ENCODE peak calls at places on chromosomes 7 and 10, in eight cellular contexts. J, U, V, Q, F, T, B and H are unnamed samples.

GRCh38 chr10:110221721-110222261 is 14.4 kb downstream of the MXI1 start:
- DNase-seq in J (peak), U (peak), V (peak), Q (peak), F (peak), T (peak), B (peak), H (no peak)

GRCh38 chr7:42699415-42700178 is 212.3 kb downstream of the C7orf25 start:
- DNase-seq in J (no peak), U (no peak), V (no peak), Q (no peak), F (no peak), T (no peak), B (no peak), H (no peak)

GRCh38 chr7:120273476-120273975 is 551 bp downstream of the KCND2 start:
- DNase-seq in J (peak), U (peak), V (no peak), Q (peak), F (peak), T (peak), B (peak), H (peak)

GRCh38 chr10:109892885-109893284 is 30.4 kb downstream of the XPNPEP1 start:
- DNase-seq in J (no peak), U (no peak), V (no peak), Q (no peak), F (no peak), T (no peak), B (no peak), H (no peak)

GRCh38 chr7:82745117-82745516 is 301.5 kb upstream of the CACNA2D1 start:
- DNase-seq in J (no peak), U (no peak), V (no peak), Q (no peak), F (no peak), T (no peak), B (no peak), H (no peak)

GRCh38 chr10:100528885-100529472 is 692 bp downstream of the NDUFB8 start:
- DNase-seq in J (no peak), U (no peak), V (no peak), Q (no peak), F (no peak), T (no peak), B (no peak), H (no peak)

GRCh38 chr7:38178695-38179344 is 775 bp downstream of the STARD3NL start:
- DNase-seq in J (no peak), U (no peak), V (no peak), Q (peak), F (no peak), T (peak), B (no peak), H (no peak)

GRCh38 chr7:72546586-72546985 is 134.4 kb upstream of the CALN1 start:
- DNase-seq in J (no peak), U (no peak), V (no peak), Q (no peak), F (no peak), T (no peak), B (no peak), H (no peak)

GRCh38 chr10:131822694-131823245 is 78.0 kb upstream of the PPP2R2D start:
- DNase-seq in J (no peak), U (no peak), V (no peak), Q (no peak), F (no peak), T (no peak), B (no peak), H (no peak)

GRCh38 chr7:1669954-1670893 is at the start of gene ELFN1:
- DNase-seq in J (no peak), U (peak), V (peak), Q (no peak), F (no peak), T (no peak), B (no peak), H (no peak)

GRCh38 chr10:62916157-62916603 is 100.0 kb upstream of the EGR2 start:
- DNase-seq in J (no peak), U (no peak), V (no peak), Q (peak), F (no peak), T (peak), B (peak), H (peak)

GRCh38 chr10:119377905-119378736 is 164.4 kb downstream of the RGS10 start:
- DNase-seq in J (no peak), U (no peak), V (no peak), Q (no peak), F (peak), T (no peak), B (no peak), H (no peak)

GRCh38 chr7:33039257-33039904 is 23.2 kb downstream of the NT5C3A start:
- DNase-seq in J (no peak), U (no peak), V (no peak), Q (no peak), F (no peak), T (no peak), B (peak), H (no peak)

GRCh38 chr10:58627392-58627791 is 114.7 kb downstream of the BICC1 start:
- DNase-seq in J (no peak), U (no peak), V (no peak), Q (no peak), F (no peak), T (no peak), B (no peak), H (no peak)

GRCh38 chr10:127370601-127371000 is 174.2 kb upstream of the INSYN2A start:
- DNase-seq in J (no peak), U (no peak), V (no peak), Q (no peak), F (no peak), T (no peak), B (no peak), H (no peak)

GRCh38 chr7:155322530-155322929 is 24.9 kb downstream of the INSIG1 start:
- DNase-seq in J (no peak), U (no peak), V (no peak), Q (no peak), F (no peak), T (no peak), B (no peak), H (peak)

GRCh38 chr10:131102147-131102546 is 209.4 kb downstream of the TCERG1L start:
- DNase-seq in J (no peak), U (no peak), V (no peak), Q (no peak), F (no peak), T (no peak), B (no peak), H (no peak)

GRCh38 chr7:21898265-21898930 is 47.3 kb downstream of the CDCA7L start:
- DNase-seq in J (no peak), U (no peak), V (no peak), Q (no peak), F (no peak), T (no peak), B (no peak), H (no peak)

GRCh38 chr7:116543664-116544063 is 18.8 kb downstream of the CAV1 start:
- DNase-seq in J (no peak), U (no peak), V (no peak), Q (peak), F (no peak), T (no peak), B (no peak), H (peak)

GRCh38 chr7:61576-62360 is 130.6 kb upstream of the FAM20C start:
- DNase-seq in J (no peak), U (no peak), V (no peak), Q (no peak), F (no peak), T (no peak), B (no peak), H (no peak)

GRCh38 chr7:89775459-89775858 is 378.8 kb upstream of the STEAP1 start:
- DNase-seq in J (no peak), U (no peak), V (no peak), Q (no peak), F (no peak), T (no peak), B (no peak), H (no peak)

GRCh38 chr10:28139138-28139537 is 140.3 kb upstream of the ODAD2 start:
- DNase-seq in J (no peak), U (no peak), V (no peak), Q (peak), F (no peak), T (no peak), B (no peak), H (peak)

GRCh38 chr10:17428616-17429097 is 25.7 kb downstream of the ST8SIA6 start:
- DNase-seq in J (no peak), U (no peak), V (no peak), Q (no peak), F (no peak), T (no peak), B (no peak), H (no peak)

GRCh38 chr10:15651175-15651574 is 68.5 kb downstream of the ITGA8 start:
- DNase-seq in J (no peak), U (no peak), V (no peak), Q (no peak), F (no peak), T (no peak), B (no peak), H (no peak)

GRCh38 chr10:125023862-125024495 is 82.1 kb downstream of the ZRANB1 start:
- DNase-seq in J (peak), U (no peak), V (no peak), Q (no peak), F (peak), T (no peak), B (no peak), H (no peak)

GRCh38 chr10:100881552-100882250 is 31.1 kb upstream of the SLF2 start:
- DNase-seq in J (peak), U (no peak), V (no peak), Q (no peak), F (no peak), T (no peak), B (no peak), H (no peak)

GRCh38 chr7:24381919-24382505 is 98.0 kb downstream of the NPY start:
- DNase-seq in J (peak), U (no peak), V (no peak), Q (peak), F (no peak), T (no peak), B (peak), H (peak)

GRCh38 chr10:94180576-94180975 is 182.2 kb downstream of the NOC3L start:
- DNase-seq in J (no peak), U (no peak), V (no peak), Q (no peak), F (no peak), T (no peak), B (no peak), H (no peak)

GRCh38 chr10:49645417-49646255 is 31.8 kb downstream of the CHAT start:
- DNase-seq in J (no peak), U (no peak), V (peak), Q (no peak), F (no peak), T (no peak), B (no peak), H (no peak)

GRCh38 chr10:43667317-43667731 is 18.6 kb upstream of the ZNF32 start:
- DNase-seq in J (no peak), U (peak), V (no peak), Q (no peak), F (no peak), T (no peak), B (no peak), H (no peak)

GRCh38 chr10:46524471-46525176 is 31.8 kb downstream of the GPRIN2 start:
- DNase-seq in J (no peak), U (no peak), V (peak), Q (peak), F (peak), T (peak), B (peak), H (peak)

GRCh38 chr7:75534727-75535307 is 42.7 kb downstream of the SPDYE5 start:
- DNase-seq in J (no peak), U (no peak), V (no peak), Q (peak), F (no peak), T (no peak), B (no peak), H (peak)

GRCh38 chr10:11225935-11226334 is 208.3 kb downstream of the CELF2 start:
- DNase-seq in J (no peak), U (no peak), V (no peak), Q (no peak), F (no peak), T (peak), B (no peak), H (no peak)

GRCh38 chr10:88042162-88043100 is 179.0 kb downstream of the PTEN start:
- DNase-seq in J (peak), U (no peak), V (no peak), Q (peak), F (no peak), T (peak), B (peak), H (no peak)

GRCh38 chr10:25356609-25357008 is 181.8 kb downstream of the GPR158 start:
- DNase-seq in J (no peak), U (no peak), V (no peak), Q (no peak), F (no peak), T (no peak), B (no peak), H (no peak)

GRCh38 chr10:91340613-91341362 is 69.4 kb upstream of the HECTD2 start:
- DNase-seq in J (peak), U (no peak), V (no peak), Q (peak), F (no peak), T (peak), B (peak), H (peak)

GRCh38 chr10:72567884-72568283 is 58.0 kb downstream of the MICU1 start:
- DNase-seq in J (no peak), U (no peak), V (no peak), Q (peak), F (no peak), T (no peak), B (peak), H (peak)
- TF ChIP-seq CTCF in J (peak), U (peak), V (no peak), Q (peak), F (peak), T (peak), B (peak), H (no peak)

DNA sequence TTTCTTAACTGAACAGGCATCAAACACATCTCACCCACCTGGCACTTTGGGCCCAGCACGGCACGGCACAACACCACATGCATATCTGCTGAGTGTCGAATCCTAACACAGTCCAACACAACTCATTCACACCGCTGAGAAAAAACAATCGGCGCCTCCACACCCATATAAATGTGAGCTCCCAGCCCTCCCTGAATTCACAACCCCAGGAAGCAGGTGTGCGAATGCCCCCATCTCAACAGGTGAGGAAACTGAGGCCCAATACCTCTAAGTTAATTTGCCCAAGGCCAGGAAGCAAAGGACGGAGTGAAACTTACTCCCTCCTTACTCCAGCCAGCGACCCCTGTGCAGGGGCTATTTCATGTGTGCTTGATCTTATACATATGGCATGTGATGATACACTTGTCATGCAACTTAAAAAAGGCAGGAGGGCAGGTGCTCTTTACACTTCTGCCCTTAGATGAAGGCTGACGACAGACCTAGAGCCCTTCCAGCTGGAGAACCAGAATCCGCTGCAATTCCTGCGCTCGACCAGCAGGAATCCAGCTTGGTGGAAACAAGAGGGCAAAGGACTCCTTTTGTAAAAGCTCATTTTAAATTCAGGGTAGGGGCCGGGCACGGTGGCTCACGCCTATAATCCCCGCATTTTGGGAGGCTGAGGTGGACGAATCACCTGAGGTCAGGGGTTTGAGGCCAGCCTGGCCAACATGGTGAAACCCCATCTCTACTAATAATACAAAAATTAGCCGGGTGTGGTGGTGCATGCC is 116.0 kb downstream of the LARP4B start:
- DNase-seq in J (no peak), U (no peak), V (no peak), Q (no peak), F (no peak), T (no peak), B (no peak), H (no peak)
- TF ChIP-seq CTCF in J (peak), U (peak), V (no peak), Q (no peak), F (no peak), T (peak), B (no peak), H (no peak)

GRCh38 chr7:93835684-93836083 is 54.9 kb downstream of the TFPI2 start:
- DNase-seq in J (no peak), U (no peak), V (no peak), Q (no peak), F (no peak), T (no peak), B (no peak), H (no peak)

GRCh38 chr7:93828260-93828659 is 62.3 kb downstream of the TFPI2 start:
- DNase-seq in J (no peak), U (no peak), V (no peak), Q (no peak), F (no peak), T (no peak), B (no peak), H (no peak)

GRCh38 chr7:93836111-93836510 is 54.4 kb downstream of the TFPI2 start:
- DNase-seq in J (no peak), U (no peak), V (no peak), Q (no peak), F (no peak), T (no peak), B (no peak), H (no peak)

GRCh38 chr7:93830141-93830925 is 60.2 kb downstream of the TFPI2 start:
- DNase-seq in J (no peak), U (no peak), V (no peak), Q (no peak), F (no peak), T (no peak), B (no peak), H (no peak)
- TF ChIP-seq CTCF in J (no peak), U (no peak), V (no peak), Q (no peak), F (no peak), T (no peak), B (no peak), H (no peak)

GRCh38 chr7:79302281-79302680 is 151.2 kb downstream of the MAGI2 start:
- DNase-seq in J (no peak), U (no peak), V (no peak), Q (no peak), F (no peak), T (no peak), B (no peak), H (no peak)
- TF ChIP-seq CTCF in J (no peak), U (no peak), V (no peak), Q (no peak), F (no peak), T (no peak), B (no peak), H (no peak)

DNA sequence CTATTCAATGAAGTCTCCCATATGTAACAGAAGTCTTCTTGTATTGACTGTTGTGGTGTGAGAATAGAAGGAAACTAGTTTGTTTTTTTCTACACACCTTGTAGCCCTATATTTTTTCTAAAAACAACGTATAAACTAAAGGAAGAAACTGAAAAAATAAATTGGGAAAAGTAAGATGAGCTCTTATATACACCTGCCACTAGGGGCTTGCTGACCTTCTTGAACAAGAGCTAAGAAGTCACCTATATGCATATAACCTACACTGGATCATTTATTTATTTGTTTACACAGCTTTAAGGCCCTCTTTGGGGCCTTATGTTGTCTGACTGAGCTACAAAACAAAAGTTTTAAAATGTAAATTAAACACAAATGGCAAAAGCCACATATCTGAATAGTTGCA is 383.0 kb downstream of the HPSE2 start:
- DNase-seq in J (no peak), U (no peak), V (no peak), Q (no peak), F (no peak), T (no peak), B (no peak), H (no peak)
- TF ChIP-seq CTCF in J (no peak), U (peak), V (no peak), Q (no peak), F (no peak), T (peak), B (no peak), H (peak)

GRCh38 chr7:45580053-45580872 is 6.1 kb downstream of the ADCY1 start:
- DNase-seq in J (peak), U (no peak), V (peak), Q (no peak), F (peak), T (no peak), B (no peak), H (no peak)
- TF ChIP-seq CTCF in J (peak), U (peak), V (no peak), Q (peak), F (peak), T (peak), B (no peak), H (peak)

DNA sequence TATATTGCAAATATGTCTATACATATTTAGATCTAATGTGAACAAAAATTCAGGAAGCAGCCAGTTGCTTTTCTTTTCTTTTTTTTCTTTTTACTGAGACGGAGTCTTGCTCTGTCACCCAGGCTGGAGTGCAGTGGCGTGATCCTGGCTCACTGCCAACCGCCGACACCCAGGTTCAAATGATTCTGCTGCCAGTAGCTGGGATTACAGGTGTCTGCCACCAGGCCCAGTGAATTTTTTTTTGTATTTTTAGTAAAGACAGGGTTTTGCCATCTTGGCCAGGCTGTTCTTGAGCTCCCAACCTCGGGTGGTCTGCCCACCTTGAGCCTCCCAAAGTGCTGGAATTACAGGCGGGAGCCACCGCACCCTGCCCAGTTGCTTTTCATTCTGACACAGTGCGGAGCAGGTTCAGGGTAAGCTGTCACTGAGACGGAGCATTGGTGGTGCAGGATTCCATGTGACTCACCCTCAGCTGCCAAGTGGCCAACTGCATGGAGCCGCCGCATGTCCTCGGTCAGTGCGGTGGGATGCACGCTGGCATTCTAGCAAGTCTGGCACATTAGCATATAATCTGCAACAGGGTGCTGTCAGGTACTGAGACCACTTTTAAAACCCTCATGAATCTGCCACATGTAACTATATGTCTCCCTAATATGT is 362.7 kb downstream of the DNAJB6 start:
- DNase-seq in J (no peak), U (no peak), V (peak), Q (no peak), F (no peak), T (no peak), B (no peak), H (no peak)
- TF ChIP-seq CTCF in J (no peak), U (no peak), V (no peak), Q (no peak), F (no peak), T (no peak), B (no peak), H (no peak)

DNA sequence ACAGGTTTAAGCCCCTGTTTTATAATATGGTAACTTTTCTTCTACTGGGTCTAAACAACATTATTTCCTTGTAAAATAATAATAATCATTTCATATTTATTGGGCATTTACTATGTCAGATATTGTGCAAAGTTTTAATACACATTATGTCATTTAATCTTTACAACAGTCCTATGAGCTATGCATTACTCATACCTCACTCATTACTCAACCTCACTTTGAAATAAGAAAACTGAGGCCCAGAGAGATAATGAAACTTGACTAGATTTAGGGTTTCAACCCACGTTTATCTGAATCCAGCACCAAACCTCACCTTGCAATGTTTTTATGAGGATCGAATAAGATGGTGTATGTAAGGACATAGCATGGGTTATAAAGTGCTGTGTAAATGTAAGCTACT is 153.2 kb upstream of the SLC13A1 start:
- DNase-seq in J (no peak), U (no peak), V (no peak), Q (peak), F (no peak), T (no peak), B (no peak), H (peak)
- TF ChIP-seq CTCF in J (no peak), U (no peak), V (no peak), Q (no peak), F (no peak), T (no peak), B (no peak), H (no peak)

GRCh38 chr7:86372262-86372661 is 271.4 kb upstream of the GRM3 start:
- DNase-seq in J (no peak), U (no peak), V (no peak), Q (no peak), F (no peak), T (no peak), B (no peak), H (no peak)
- TF ChIP-seq CTCF in J (no peak), U (no peak), V (no peak), Q (no peak), F (no peak), T (no peak), B (no peak), H (no peak)